ENCODE peak calls at places on chromosomes 13 and 19, in four cellular contexts. Z, O, S and A are unnamed samples. For H3K4me1, the result is how much of the 10 kb centered on the place peaks cover.

GRCh38 chr19:40598121-40598917 is 2.9 kb upstream of the LTBP4 start:
- DNase-seq in O (peak), S (peak), Z (peak), A (peak)

GRCh38 chr19:27885361-27885760 is 1327.6 kb downstream of the UQCRFS1 start:
- DNase-seq in Z (no peak), S (no peak), O (no peak), A (no peak)

GRCh38 chr19:23823952-23824389 is 65.3 kb upstream of the ZNF681 start:
- DNase-seq in Z (peak), S (no peak), O (peak), A (no peak)

GRCh38 chr19:47275866-47276461 is 1.3 kb downstream of the INAFM1 start:
- DNase-seq in S (no peak), O (no peak), Z (no peak), A (peak)

GRCh38 chr19:2266183-2266993 is 10.2 kb upstream of the JSRP1 start:
- DNase-seq in O (no peak), Z (peak), S (peak), A (peak)

GRCh38 chr19:39327990-39328705 is 7.5 kb upstream of the LRFN1 start:
- DNase-seq in O (peak), Z (peak), S (peak), A (peak)

GRCh38 chr13:41034862-41035261 is 15.7 kb upstream of the ELF1 start:
- DNase-seq in S (no peak), O (no peak), Z (no peak), A (no peak)

GRCh38 chr19:54231077-54231931 is 8.5 kb upstream of the LILRB3 start:
- DNase-seq in Z (peak), S (peak), O (peak), A (peak)

GRCh38 chr13:85806553-85807175 is 7.4 kb upstream of the SLITRK6 start:
- DNase-seq in S (no peak), Z (peak), O (peak), A (no peak)

GRCh38 chr19:34480971-34481821 is at the start of gene WTIP:
- DNase-seq in O (peak), S (peak), Z (peak), A (peak)

GRCh38 chr19:11482384-11483050 is 1.7 kb upstream of the ELAVL3 start:
- DNase-seq in Z (no peak), S (peak), O (peak), A (peak)

GRCh38 chr13:73429691-73430090 is 370.9 kb downstream of the KLF5 start:
- DNase-seq in O (no peak), Z (no peak), S (no peak), A (no peak)

GRCh38 chr13:64688893-64689677 is 2541.1 kb downstream of the PCDH9 start:
- DNase-seq in O (no peak), S (no peak), Z (no peak), A (no peak)

GRCh38 chr13:63393112-63393511 is 1977.5 kb upstream of the PCDH20 start:
- DNase-seq in O (no peak), Z (no peak), S (no peak), A (no peak)

GRCh38 chr13:34462843-34463242 is 479.2 kb upstream of the NBEA start:
- DNase-seq in Z (no peak), S (no peak), O (no peak), A (peak)

GRCh38 chr19:57642396-57643046 is 9.6 kb downstream of the ZNF211 start:
- DNase-seq in O (no peak), S (no peak), Z (peak), A (no peak)

GRCh38 chr19:14383898-14384669 is 2.8 kb downstream of the ADGRE5 start:
- DNase-seq in S (no peak), O (no peak), Z (peak), A (no peak)

GRCh38 chr19:2391118-2391725 is 31.2 kb downstream of the TMPRSS9 start:
- DNase-seq in O (peak), S (peak), Z (peak), A (no peak)

GRCh38 chr13:113638173-113638746 is 19.7 kb downstream of the ATP4B start:
- DNase-seq in S (peak), Z (no peak), O (no peak), A (peak)

GRCh38 chr13:33016414-33017409 is at the start of gene KL:
- DNase-seq in S (no peak), O (no peak), Z (no peak), A (peak)

GRCh38 chr19:42132851-42133528 is 744 bp upstream of the POU2F2 start:
- DNase-seq in Z (peak), O (peak), S (peak), A (peak)

GRCh38 chr13:83798731-83799130 is 83.5 kb downstream of the SLITRK1 start:
- DNase-seq in S (no peak), O (no peak), Z (no peak), A (no peak)

GRCh38 chr13:64333888-64334287 is 2896.2 kb downstream of the PCDH9 start:
- DNase-seq in O (peak), S (no peak), Z (no peak), A (no peak)

GRCh38 chr13:87368639-87369038 is 302.5 kb upstream of the SLITRK5 start:
- DNase-seq in Z (no peak), O (no peak), S (no peak), A (no peak)

GRCh38 chr19:6269101-6269886 is 10.5 kb downstream of the MLLT1 start:
- DNase-seq in Z (no peak), O (no peak), S (no peak), A (no peak)

GRCh38 chr19:41872775-41873647 is 4.1 kb upstream of the CD79A start:
- DNase-seq in Z (peak), O (no peak), S (peak), A (peak)

GRCh38 chr13:71866173-71867091 is 572 bp downstream of the DACH1 start:
- DNase-seq in S (peak), Z (peak), O (no peak), A (peak)

GRCh38 chr13:29801102-29801501 is 49.3 kb downstream of the UBL3 start:
- DNase-seq in Z (no peak), O (no peak), S (no peak), A (no peak)

GRCh38 chr19:46015961-46016425 is 6.9 kb downstream of the PGLYRP1 start:
- DNase-seq in Z (no peak), S (no peak), O (no peak), A (no peak)
- H3K4me1 ChIP-seq in Z (under half), S (under half), O (under half), A (under half)

DNA sequence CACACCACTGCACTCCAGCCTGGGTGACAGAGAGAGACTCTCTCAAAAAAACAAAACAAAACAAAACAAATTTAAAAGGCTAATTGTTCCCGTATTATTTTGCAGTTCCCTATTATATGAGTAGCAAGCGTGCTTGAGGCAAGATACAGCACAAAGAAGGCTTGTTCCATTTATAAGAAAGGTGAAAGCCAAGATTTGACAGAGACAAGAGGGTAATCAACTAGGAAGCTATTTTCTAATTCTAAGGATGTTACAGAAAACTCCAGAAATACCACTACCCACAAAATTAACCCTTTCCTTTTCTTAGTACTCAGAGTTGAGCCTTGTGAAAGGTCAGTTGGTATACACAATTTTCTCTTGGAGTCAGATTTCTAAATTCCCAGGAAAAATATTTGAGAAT is 62.8 kb upstream of the FLT1 start:
- DNase-seq in O (no peak), S (no peak), Z (no peak), A (no peak)
- H3K27ac ChIP-seq in O (no peak), S (no peak), Z (peak), A (peak)

GRCh38 chr19:50184196-50184595 is 19.2 kb upstream of the MYH14 start:
- DNase-seq in O (no peak), Z (no peak), S (no peak), A (no peak)

GRCh38 chr19:50175924-50176323 is 12.8 kb upstream of the IZUMO2 start:
- DNase-seq in O (no peak), S (no peak), Z (no peak), A (no peak)

GRCh38 chr19:50178859-50179537 is 15.9 kb upstream of the IZUMO2 start:
- DNase-seq in S (no peak), O (no peak), Z (peak), A (no peak)

GRCh38 chr19:50178320-50178719 is 15.2 kb upstream of the IZUMO2 start:
- DNase-seq in O (no peak), S (no peak), Z (peak), A (no peak)

DNA sequence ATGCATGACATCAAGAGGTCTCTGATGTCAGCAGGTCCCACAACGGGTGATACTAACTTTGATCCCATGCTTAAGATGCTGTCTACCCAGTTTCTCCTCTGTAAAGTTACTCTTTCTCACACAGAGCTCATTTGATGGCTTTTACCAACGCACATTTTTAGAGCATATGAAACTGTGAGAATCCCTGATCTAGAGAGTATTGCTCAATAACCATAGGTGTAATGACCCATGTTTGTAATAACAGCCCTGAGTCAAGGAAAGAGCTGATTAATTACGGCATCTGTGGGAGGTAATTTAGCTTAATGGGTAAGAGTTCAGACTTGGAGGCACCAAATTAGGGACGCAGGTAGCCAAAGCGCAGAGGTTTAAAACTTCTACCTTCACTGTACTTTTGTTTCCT is 18.0 kb upstream of the IZUMO2 start:
- DNase-seq in O (no peak), Z (no peak), S (no peak), A (no peak)
- H3K4me3 ChIP-seq in O (no peak), Z (no peak), S (no peak), A (no peak)

GRCh38 chr13:98571955-98572662 is 4.8 kb downstream of the STK24 start:
- DNase-seq in Z (peak), S (no peak), O (no peak), A (no peak)
- H3K4me1 ChIP-seq in Z (under half), S (half or more), O (under half), A (half or more)